ENCODE peak calls at places on chromosomes 13 and 19, in nine cellular contexts. One of them, this sample, is unnamed.

GRCh38 chr19:3626473-3627350 is at the start of gene CACTIN:
- DNase-seq in psoas muscle: peak
- DNase-seq in stimulated activated CD8-positive, alpha-beta memory T cell treated with anti-CD3 and anti-CD28 coated beads, Interleukin-7, amount 100 ng/mL, for 1 hour: peak
- DNase-seq in effector CD4-positive, alpha-beta T cell: peak
- DNase-seq in mesothelial cell of epicardium: peak
- DNase-seq in omental fat pad: peak
- DNase-seq in left cardiac atrium: peak
- DNase-seq in posterior vena cava: peak
- DNase-seq in GM12865: peak
- DNase-seq in this sample: peak

GRCh38 chr19:36115453-36116343 is at the start of gene TBCB:
- DNase-seq in mesothelial cell of epicardium: peak
- DNase-seq in effector CD4-positive, alpha-beta T cell: peak
- DNase-seq in psoas muscle: no peak
- DNase-seq in stimulated activated CD8-positive, alpha-beta memory T cell treated with anti-CD3 and anti-CD28 coated beads, Interleukin-7, amount 100 ng/mL, for 1 hour: peak
- DNase-seq in left cardiac atrium: peak
- DNase-seq in omental fat pad: peak
- DNase-seq in posterior vena cava: peak
- DNase-seq in GM12865: no peak
- DNase-seq in this sample: peak

GRCh38 chr19:30848626-30849322 is 476.6 kb downstream of the ZNF536 start:
- DNase-seq in mesothelial cell of epicardium: no peak
- DNase-seq in GM12865: no peak
- DNase-seq in effector CD4-positive, alpha-beta T cell: no peak
- DNase-seq in left cardiac atrium: no peak
- DNase-seq in omental fat pad: no peak
- DNase-seq in posterior vena cava: no peak
- DNase-seq in stimulated activated CD8-positive, alpha-beta memory T cell treated with anti-CD3 and anti-CD28 coated beads, Interleukin-7, amount 100 ng/mL, for 1 hour: no peak
- DNase-seq in psoas muscle: no peak
- DNase-seq in this sample: no peak

GRCh38 chr13:72820156-72820897 is 38.4 kb downstream of the PIBF1 start:
- DNase-seq in omental fat pad: no peak
- DNase-seq in GM12865: no peak
- DNase-seq in effector CD4-positive, alpha-beta T cell: no peak
- DNase-seq in stimulated activated CD8-positive, alpha-beta memory T cell treated with anti-CD3 and anti-CD28 coated beads, Interleukin-7, amount 100 ng/mL, for 1 hour: no peak
- DNase-seq in psoas muscle: no peak
- DNase-seq in mesothelial cell of epicardium: no peak
- DNase-seq in left cardiac atrium: no peak
- DNase-seq in posterior vena cava: no peak
- DNase-seq in this sample: no peak

GRCh38 chr19:3179739-3180293 is 1.2 kb downstream of the S1PR4 start:
- DNase-seq in omental fat pad: no peak
- DNase-seq in stimulated activated CD8-positive, alpha-beta memory T cell treated with anti-CD3 and anti-CD28 coated beads, Interleukin-7, amount 100 ng/mL, for 1 hour: no peak
- DNase-seq in psoas muscle: no peak
- DNase-seq in GM12865: peak
- DNase-seq in posterior vena cava: peak
- DNase-seq in effector CD4-positive, alpha-beta T cell: no peak
- DNase-seq in left cardiac atrium: no peak
- DNase-seq in mesothelial cell of epicardium: no peak
- DNase-seq in this sample: no peak

GRCh38 chr13:36918246-36919060 is 1.6 kb downstream of the SMAD9 start:
- DNase-seq in GM12865: peak
- DNase-seq in psoas muscle: no peak
- DNase-seq in omental fat pad: no peak
- DNase-seq in mesothelial cell of epicardium: no peak
- DNase-seq in posterior vena cava: no peak
- DNase-seq in left cardiac atrium: no peak
- DNase-seq in stimulated activated CD8-positive, alpha-beta memory T cell treated with anti-CD3 and anti-CD28 coated beads, Interleukin-7, amount 100 ng/mL, for 1 hour: no peak
- DNase-seq in effector CD4-positive, alpha-beta T cell: no peak
- DNase-seq in this sample: no peak

GRCh38 chr19:53311044-53311443 is 22.5 kb upstream of the ZNF845 start:
- DNase-seq in stimulated activated CD8-positive, alpha-beta memory T cell treated with anti-CD3 and anti-CD28 coated beads, Interleukin-7, amount 100 ng/mL, for 1 hour: no peak
- DNase-seq in posterior vena cava: no peak
- DNase-seq in mesothelial cell of epicardium: no peak
- DNase-seq in psoas muscle: no peak
- DNase-seq in omental fat pad: no peak
- DNase-seq in GM12865: no peak
- DNase-seq in effector CD4-positive, alpha-beta T cell: no peak
- DNase-seq in left cardiac atrium: no peak
- DNase-seq in this sample: no peak

GRCh38 chr13:40812102-40812501 is 22.7 kb downstream of the SLC25A15 start:
- DNase-seq in omental fat pad: no peak
- DNase-seq in left cardiac atrium: no peak
- DNase-seq in GM12865: no peak
- DNase-seq in psoas muscle: no peak
- DNase-seq in posterior vena cava: no peak
- DNase-seq in effector CD4-positive, alpha-beta T cell: no peak
- DNase-seq in stimulated activated CD8-positive, alpha-beta memory T cell treated with anti-CD3 and anti-CD28 coated beads, Interleukin-7, amount 100 ng/mL, for 1 hour: no peak
- DNase-seq in mesothelial cell of epicardium: no peak
- DNase-seq in this sample: no peak

GRCh38 chr19:43479961-43480561 is 14.7 kb upstream of the LYPD3 start:
- DNase-seq in psoas muscle: no peak
- DNase-seq in stimulated activated CD8-positive, alpha-beta memory T cell treated with anti-CD3 and anti-CD28 coated beads, Interleukin-7, amount 100 ng/mL, for 1 hour: no peak
- DNase-seq in omental fat pad: no peak
- DNase-seq in left cardiac atrium: no peak
- DNase-seq in posterior vena cava: no peak
- DNase-seq in mesothelial cell of epicardium: no peak
- DNase-seq in effector CD4-positive, alpha-beta T cell: no peak
- DNase-seq in GM12865: no peak
- DNase-seq in this sample: no peak